ENCODE peak calls at places on chromosomes 3 and 15, in nine cellular contexts. P is epithelial cell of esophagus, X is type B pancreatic cell, L is ovary, A is neural crest cell, O is HFF-Myc, Q is omental fat pad, Z is mesothelial cell of epicardium, N is dorsolateral prefrontal cortex. C is an unnamed sample.

GRCh38 chr3:129218742-129219141 is 30.7 kb upstream of the COPG1 start:
- DNase-seq in P (no peak), X (no peak), L (no peak), A (no peak), O (no peak), Q (no peak), Z (no peak), N (no peak), C (no peak)

GRCh38 chr15:65414841-65415621 is 7.7 kb downstream of the IGDCC4 start:
- DNase-seq in P (no peak), X (no peak), L (peak), A (peak), O (no peak), Q (no peak), Z (no peak), N (peak), C (no peak)

GRCh38 chr3:186320862-186321568 is 41.0 kb downstream of the DGKG start:
- DNase-seq in P (peak), X (no peak), L (no peak), A (no peak), O (no peak), Q (no peak), Z (no peak), N (no peak), C (no peak)

GRCh38 chr15:95196176-95196915 is 965.0 kb downstream of the MCTP2 start:
- DNase-seq in P (peak), X (no peak), L (no peak), A (no peak), O (no peak), Q (no peak), Z (no peak), N (no peak), C (no peak)

GRCh38 chr3:53071882-53072431 is 26.1 kb upstream of the SFMBT1 start:
- DNase-seq in P (no peak), X (no peak), L (no peak), A (no peak), O (no peak), Q (no peak), Z (no peak), N (no peak), C (no peak)

GRCh38 chr15:60899322-60899966 is 329.7 kb downstream of the RORA start:
- DNase-seq in P (no peak), X (no peak), L (no peak), A (no peak), O (no peak), Q (no peak), Z (no peak), N (no peak), C (no peak)

GRCh38 chr15:99619712-99620111 is 53.9 kb downstream of the MEF2A start:
- DNase-seq in P (peak), X (no peak), L (no peak), A (no peak), O (no peak), Q (no peak), Z (no peak), N (no peak), C (no peak)

GRCh38 chr3:38153986-38154608 is 11.2 kb upstream of the OXSR1 start:
- DNase-seq in P (peak), X (no peak), L (no peak), A (no peak), O (no peak), Q (no peak), Z (no peak), N (no peak), C (no peak)

GRCh38 chr3:17741621-17742091 is 775 bp downstream of the TBC1D5 start:
- DNase-seq in P (no peak), X (no peak), L (no peak), A (no peak), O (no peak), Q (no peak), Z (no peak), N (no peak), C (no peak)

GRCh38 chr15:94080416-94080815 is 150.9 kb upstream of the MCTP2 start:
- DNase-seq in P (peak), X (no peak), L (no peak), A (no peak), O (peak), Q (no peak), Z (no peak), N (no peak), C (no peak)

GRCh38 chr3:166484470-166484869 is 647.2 kb upstream of the BCHE start:
- DNase-seq in P (peak), X (no peak), L (no peak), A (no peak), O (no peak), Q (no peak), Z (no peak), N (no peak), C (no peak)

GRCh38 chr3:120348981-120349818 is at the start of gene LRRC58:
- DNase-seq in P (peak), X (peak), L (peak), A (peak), O (peak), Q (peak), Z (peak), N (peak), C (peak)

GRCh38 chr3:182786564-182787196 is 6.6 kb upstream of the ATP11B start:
- DNase-seq in P (peak), X (no peak), L (no peak), A (no peak), O (no peak), Q (no peak), Z (no peak), N (no peak), C (no peak)

GRCh38 chr3:25635038-25635437 is 29.7 kb downstream of the TOP2B start:
- DNase-seq in P (no peak), X (no peak), L (no peak), A (no peak), O (no peak), Q (no peak), Z (no peak), N (no peak), C (no peak)

GRCh38 chr15:68407886-68408500 is 24.0 kb downstream of the ITGA11 start:
- DNase-seq in P (no peak), X (peak), L (peak), A (no peak), O (no peak), Q (no peak), Z (no peak), N (no peak), C (no peak)

GRCh38 chr3:22089284-22089683 is 338.3 kb upstream of the ZNF385D start:
- DNase-seq in P (peak), X (no peak), L (no peak), A (no peak), O (no peak), Q (no peak), Z (no peak), N (no peak), C (no peak)

GRCh38 chr3:101850327-101851048 is 1.2 kb downstream of the NFKBIZ start:
- DNase-seq in P (no peak), X (no peak), L (no peak), A (no peak), O (no peak), Q (no peak), Z (no peak), N (no peak), C (no peak)

GRCh38 chr3:122510878-122511481 is 3.8 kb downstream of the KPNA1 start:
- DNase-seq in P (peak), X (no peak), L (no peak), A (no peak), O (no peak), Q (no peak), Z (no peak), N (no peak), C (no peak)

GRCh38 chr3:75325716-75326115 is 338.4 kb upstream of the FRG2C start:
- DNase-seq in P (no peak), X (no peak), L (no peak), A (no peak), O (no peak), Q (no peak), Z (no peak), N (no peak), C (no peak)

GRCh38 chr15:72724028-72724427 is 38.0 kb downstream of the BBS4 start:
- DNase-seq in P (no peak), X (no peak), L (no peak), A (no peak), O (no peak), Q (no peak), Z (no peak), N (no peak), C (no peak)

GRCh38 chr3:36132214-36132613 is 248.1 kb upstream of the STAC start:
- DNase-seq in P (no peak), X (no peak), L (no peak), A (no peak), O (no peak), Q (no peak), Z (no peak), N (no peak), C (no peak)
- TF ChIP-seq CTCF in P (peak), X (no peak), L (no peak), A (no peak), O (peak), Q (no peak), Z (peak), N (no peak), C (no peak)

GRCh38 chr3:56799251-56799882 is 2.4 kb downstream of the ARHGEF3 start:
- DNase-seq in P (peak), X (no peak), L (no peak), A (no peak), O (peak), Q (no peak), Z (no peak), N (no peak), C (no peak)

GRCh38 chr3:56801597-56802410 is at the start of gene ARHGEF3:
- DNase-seq in P (peak), X (peak), L (peak), A (peak), O (peak), Q (peak), Z (peak), N (peak), C (peak)

GRCh38 chr3:56802411-56802745 is 629 bp upstream of the ARHGEF3 start:
- DNase-seq in P (no peak), X (no peak), L (no peak), A (no peak), O (no peak), Q (no peak), Z (no peak), N (no peak), C (no peak)

GRCh38 chr3:56801151-56801596 is 575 bp downstream of the ARHGEF3 start:
- DNase-seq in P (peak), X (no peak), L (peak), A (peak), O (no peak), Q (no peak), Z (no peak), N (peak), C (no peak)

DNA sequence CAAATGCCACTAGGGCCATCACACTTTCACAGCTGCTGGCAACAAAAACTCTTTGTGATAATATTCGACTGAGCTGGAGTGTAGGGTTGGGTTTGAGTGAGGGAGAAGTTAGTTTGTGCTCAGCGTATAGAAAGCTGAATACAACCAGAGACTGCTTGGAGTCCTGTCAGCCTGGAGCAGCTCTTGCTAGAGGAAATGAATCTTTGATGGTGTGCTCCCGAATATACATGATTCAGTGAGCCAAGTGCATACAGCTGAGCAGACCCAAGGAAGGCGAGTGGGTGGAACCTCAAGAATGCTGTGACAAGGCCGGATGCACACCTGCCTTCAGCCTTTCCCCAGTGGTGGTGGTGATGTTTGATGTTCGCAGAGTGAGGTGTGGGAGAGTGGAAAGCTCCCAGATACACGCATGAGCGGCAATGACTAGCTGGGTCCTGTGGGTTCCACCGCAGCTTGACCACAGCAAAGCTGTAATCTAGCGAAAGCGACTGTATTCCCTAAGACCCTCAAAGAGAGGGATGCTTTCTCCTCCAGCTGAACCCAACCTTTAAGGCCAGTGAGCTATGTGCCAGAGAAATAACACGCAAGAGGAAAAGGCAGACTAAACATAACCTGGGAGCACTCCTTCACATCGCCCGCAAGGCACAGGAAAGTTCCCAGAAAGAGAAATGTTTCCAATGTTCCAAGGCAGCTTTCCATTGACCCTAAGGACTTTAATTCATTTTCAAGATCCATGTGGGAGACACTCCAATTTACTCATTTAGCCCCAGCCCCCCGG is 1.2 kb downstream of the ARHGEF3 start:
- DNase-seq in P (peak), X (no peak), L (no peak), A (no peak), O (no peak), Q (no peak), Z (no peak), N (no peak), C (no peak)
- TF ChIP-seq CTCF in P (no peak), X (no peak), L (no peak), A (no peak), O (no peak), Q (no peak), Z (no peak), N (no peak), C (peak)

DNA sequence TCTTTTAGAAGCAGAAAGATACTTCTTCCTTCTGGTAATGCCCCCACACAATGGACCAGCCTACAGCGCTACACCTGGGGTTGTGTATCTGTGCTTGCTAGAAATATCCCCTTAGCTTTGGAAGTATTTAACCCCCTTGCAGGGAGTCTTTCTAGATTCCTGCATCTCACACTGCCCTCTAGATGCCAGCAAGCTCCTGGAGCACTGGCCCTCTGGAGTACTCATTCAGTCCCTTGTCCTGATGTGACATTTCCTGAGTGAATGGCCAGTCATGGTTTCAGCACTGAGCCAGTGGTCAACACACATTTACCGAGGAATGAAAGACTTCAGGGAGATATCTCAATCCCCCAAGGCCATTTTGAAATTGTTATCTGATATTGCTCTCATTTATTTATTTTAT is 30.5 kb upstream of the RBP2 start:
- DNase-seq in P (peak), X (no peak), L (no peak), A (no peak), O (no peak), Q (no peak), Z (no peak), N (no peak), C (no peak)
- TF ChIP-seq CTCF in P (peak), X (no peak), L (no peak), A (no peak), O (no peak), Q (no peak), Z (no peak), N (peak), C (no peak)

GRCh38 chr15:27767918-27768640 is 331.0 kb downstream of the OCA2 start:
- DNase-seq in P (no peak), X (peak), L (no peak), A (no peak), O (no peak), Q (no peak), Z (no peak), N (no peak), C (no peak)
- TF ChIP-seq CTCF in P (no peak), X (no peak), L (no peak), A (no peak), O (no peak), Q (no peak), Z (no peak), N (no peak), C (no peak)

C was measured in progenitor cell of endocrine pancreas.